ENCODE peak calls at places on chromosomes 4 and X, in six cellular contexts. R, I, M, P, F and G are unnamed samples.
A peak's percentile ranks its signal among the peaks of the same experiment; 100 is the strongest.

GRCh38 chr4:110165382-110166285 is 32.8 kb downstream of the ELOVL6 start:
- DNase-seq in I (no peak), F (peak; percentile 58), M (no peak), P (peak; percentile 69), R (no peak), G (no peak)

GRCh38 chrX:150159537-150159936 is 203.6 kb upstream of the MAMLD1 start:
- DNase-seq in R (no peak), M (no peak), I (no peak), P (no peak), F (no peak), G (no peak)

GRCh38 chr4:140078366-140078765 is 75.6 kb downstream of the MAML3 start:
- DNase-seq in R (no peak), F (no peak), I (peak; percentile 36), M (peak; percentile 79), P (peak; percentile 20), G (no peak)

GRCh38 chrX:44944894-44945293 is 71.9 kb downstream of the KDM6A start:
- DNase-seq in P (no peak), I (no peak), F (no peak), R (no peak), M (no peak), G (no peak)

GRCh38 chrX:11770320-11770719 is 12.3 kb downstream of the MSL3 start:
- DNase-seq in M (peak; percentile 48), P (peak; percentile 70), I (no peak), F (no peak), R (no peak), G (peak; percentile 43)

GRCh38 chr4:4334798-4335520 is 44.9 kb downstream of the ZBTB49 start:
- DNase-seq in R (peak; percentile 32), P (peak; percentile 22), I (peak; percentile 41), M (peak; percentile 63), F (peak; percentile 47), G (peak; percentile 77)

GRCh38 chr4:46124773-46125172 is 919 bp upstream of the GABRG1 start:
- DNase-seq in P (no peak), F (no peak), I (no peak), M (peak; percentile 43), R (no peak), G (peak; percentile 30)

GRCh38 chr4:145735330-145735638 is 55.3 kb downstream of the C4orf51 start:
- DNase-seq in F (no peak), R (no peak), I (no peak), M (no peak), P (peak; percentile 91), G (no peak)

GRCh38 chrX:134803060-134803459 is 144.8 kb upstream of the PLAC1 start:
- DNase-seq in R (no peak), I (no peak), M (no peak), F (no peak), P (no peak), G (no peak)

GRCh38 chrX:149074429-149074828 is 430.7 kb downstream of the IDS start:
- DNase-seq in F (no peak), R (no peak), I (peak; percentile 49), P (peak; percentile 54), M (no peak), G (no peak)